ENCODE peak calls at places on chromosomes 16 and 17, in seven cellular contexts. R is endothelial cell of umbilical vein, L is SK-N-SH, U is astrocyte, G is mammary epithelial cell, J is neural progenitor cell, P is fibroblast of lung. E is an unnamed sample.

GRCh38 chr16:31253642-31254045 is 6.1 kb upstream of the ITGAM start:
- DNase-seq in R (no peak), L (no peak), U (no peak), G (no peak), J (no peak), P (no peak), E (no peak)

GRCh38 chr16:87169509-87169985 is 147.6 kb downstream of the C16orf95 start:
- DNase-seq in R (no peak), L (no peak), U (no peak), G (no peak), J (no peak), P (peak; percentile 63), E (no peak)

GRCh38 chr17:4786516-4786915 is 352 bp upstream of the VMO1 start:
- DNase-seq in R (no peak), L (no peak), U (no peak), G (no peak), J (no peak), P (no peak), E (no peak)

GRCh38 chr17:45091778-45092425 is 30.8 kb downstream of the NMT1 start:
- DNase-seq in R (peak; percentile 11), L (no peak), U (peak; percentile 13), G (no peak), J (no peak), P (no peak), E (no peak)

GRCh38 chr16:74561626-74562025 is 45.3 kb downstream of the GLG1 start:
- DNase-seq in R (peak; percentile 46), L (no peak), U (no peak), G (no peak), J (no peak), P (no peak), E (no peak)

GRCh38 chr16:64771273-64771672 is 350.6 kb downstream of the CDH11 start:
- DNase-seq in R (no peak), L (no peak), U (no peak), G (no peak), J (no peak), P (no peak), E (no peak)

GRCh38 chr16:67729636-67730248 is 10.6 kb upstream of the GFOD2 start:
- DNase-seq in R (no peak), L (no peak), U (no peak), G (no peak), J (no peak), P (no peak), E (no peak)

GRCh38 chr16:50267151-50267631 is 840 bp downstream of the ADCY7 start:
- DNase-seq in R (no peak), L (peak; percentile 60), U (no peak), G (no peak), J (no peak), P (no peak), E (no peak)

GRCh38 chr16:65828296-65828695 is 538.2 kb upstream of the CDH5 start:
- DNase-seq in R (no peak), L (no peak), U (no peak), G (no peak), J (no peak), P (no peak), E (no peak)

GRCh38 chr16:31084584-31085298 is 4.0 kb downstream of the PRSS53 start:
- DNase-seq in R (no peak), L (no peak), U (no peak), G (no peak), J (no peak), P (no peak), E (peak; percentile 39)

GRCh38 chr16:84055801-84056634 is 13.4 kb upstream of the SLC38A8 start:
- DNase-seq in R (no peak), L (no peak), U (no peak), G (no peak), J (no peak), P (no peak), E (no peak)

GRCh38 chr17:18960803-18961511 is 9.0 kb downstream of the SLC5A10 start:
- DNase-seq in R (peak; percentile 64), L (peak; percentile 93), U (no peak), G (peak; percentile 35), J (peak; percentile 89), P (peak; percentile 60), E (peak; percentile 92)

GRCh38 chr17:81684442-81684911 is 666 bp downstream of the HGS start:
- DNase-seq in R (peak; percentile 72), L (peak; percentile 23), U (no peak), G (no peak), J (peak; percentile 41), P (peak; percentile 84), E (no peak)

GRCh38 chr17:15384142-15384803 is 42.9 kb upstream of the TEKT3 start:
- DNase-seq in R (peak; percentile 19), L (no peak), U (no peak), G (no peak), J (no peak), P (peak; percentile 77), E (no peak)

GRCh38 chr16:28292731-28293588 is 635 bp downstream of the SBK1 start:
- DNase-seq in R (no peak), L (peak; percentile 74), U (no peak), G (no peak), J (peak; percentile 88), P (no peak), E (no peak)

GRCh38 chr17:8300629-8301242 is 5.5 kb upstream of the SLC25A35 start:
- DNase-seq in R (peak; percentile 58), L (peak; percentile 83), U (peak; percentile 39), G (peak; percentile 50), J (peak; percentile 83), P (peak; percentile 75), E (peak; percentile 93)
- H3K4me2 ChIP-seq in R (no peak overlapping the region), L (no peak overlapping the region), U (no peak overlapping the region), G (no peak overlapping the region), J (peak overlapping the region; percentile 50), P (no peak overlapping the region), E (peak overlapping the region; percentile 15)

GRCh38 chr16:11106726-11107125 is 149.3 kb downstream of the SOCS1 start:
- DNase-seq in R (no peak), L (no peak), U (no peak), G (no peak), J (no peak), P (no peak), E (no peak)
- H3K27ac ChIP-seq in R (no peak overlapping the region), L (no peak overlapping the region), U (no peak overlapping the region), G (no peak overlapping the region), J (no peak overlapping the region), P (no peak overlapping the region), E (no peak overlapping the region)

GRCh38 chr16:70736454-70737376 is 50.9 kb upstream of the MTSS2 start:
- DNase-seq in R (no peak), L (no peak), U (no peak), G (no peak), J (peak; percentile 23), P (peak; percentile 28), E (no peak)

GRCh38 chr16:70735141-70735979 is 49.5 kb upstream of the MTSS2 start:
- DNase-seq in R (no peak), L (no peak), U (no peak), G (no peak), J (peak; percentile 53), P (peak; percentile 67), E (no peak)

GRCh38 chr16:70738083-70738977 is 52.5 kb upstream of the MTSS2 start:
- DNase-seq in R (peak; percentile 58), L (peak; percentile 81), U (no peak), G (peak; percentile 32), J (peak; percentile 61), P (peak; percentile 96), E (peak; percentile 64)

GRCh38 chr16:70739389-70739788 is 53.5 kb upstream of the MTSS2 start:
- DNase-seq in R (no peak), L (no peak), U (no peak), G (no peak), J (no peak), P (no peak), E (no peak)

GRCh38 chr16:70737377-70738082 is 51.7 kb upstream of the MTSS2 start:
- DNase-seq in R (no peak), L (peak; percentile 96), U (peak; percentile 80), G (peak; percentile 67), J (no peak), P (peak; percentile 100), E (no peak)
- H3K9ac ChIP-seq in R (no peak overlapping the region), L (peak overlapping the region; percentile 33), U (peak overlapping the region; percentile 62), G (no peak overlapping the region), J (no peak overlapping the region), P (peak overlapping the region; percentile 82), E (no peak overlapping the region)

GRCh38 chr17:27380551-27380950 is 75.7 kb upstream of the KSR1 start:
- DNase-seq in R (no peak), L (no peak), U (no peak), G (no peak), J (no peak), P (no peak), E (no peak)

GRCh38 chr17:27376637-27377547 is 79.4 kb upstream of the KSR1 start:
- DNase-seq in R (peak; percentile 43), L (no peak), U (peak; percentile 69), G (peak; percentile 75), J (no peak), P (peak; percentile 58), E (no peak)

GRCh38 chr17:27381007-27381501 is 75.2 kb upstream of the KSR1 start:
- DNase-seq in R (peak; percentile 51), L (peak; percentile 89), U (peak; percentile 32), G (peak; percentile 23), J (peak; percentile 80), P (peak; percentile 48), E (peak; percentile 95)

GRCh38 chr17:27379863-27380533 is 76.2 kb upstream of the KSR1 start:
- DNase-seq in R (peak; percentile 73), L (peak; percentile 80), U (peak; percentile 41), G (peak; percentile 27), J (peak; percentile 77), P (peak; percentile 38), E (no peak)

DNA sequence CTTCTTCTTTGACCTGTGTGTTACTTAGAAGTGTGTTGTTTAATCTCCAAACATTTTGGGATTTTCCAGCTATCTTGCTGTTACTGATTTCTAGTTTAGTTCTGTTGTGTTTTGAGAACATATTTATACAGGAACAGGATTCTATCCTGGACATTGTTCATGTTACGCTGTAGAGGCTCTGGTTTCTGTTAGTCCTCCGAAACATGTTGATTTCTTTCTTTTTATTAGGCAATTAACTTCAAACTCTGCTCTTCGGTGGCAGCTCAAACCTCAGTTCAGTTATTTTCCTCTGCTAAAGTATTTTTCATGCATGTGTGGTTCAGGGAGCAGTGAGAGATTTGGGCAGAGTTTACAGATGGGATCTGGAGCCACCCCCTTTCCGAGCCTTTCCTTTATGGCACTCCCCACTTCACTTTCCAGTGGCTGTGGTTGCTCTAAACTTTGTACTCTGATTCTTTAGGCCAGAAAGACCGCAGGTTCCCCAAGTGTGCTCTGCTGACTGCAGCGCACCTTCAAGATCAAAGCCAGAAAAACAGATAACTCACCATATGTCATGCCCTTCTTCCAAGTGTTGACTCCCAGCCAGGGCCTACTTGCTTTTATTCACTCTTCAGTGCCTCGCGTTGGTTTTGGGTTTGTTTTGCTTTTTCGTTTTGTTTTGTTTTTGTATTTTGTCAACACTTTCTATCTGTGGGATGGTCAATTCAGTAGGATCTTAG is 77.6 kb upstream of the KSR1 start:
- DNase-seq in R (no peak), L (no peak), U (peak; percentile 29), G (no peak), J (no peak), P (no peak), E (no peak)
- H3K4me2 ChIP-seq in R (no peak overlapping the region), L (no peak overlapping the region), U (peak overlapping the region; percentile 24), G (no peak overlapping the region), J (no peak overlapping the region), P (no peak overlapping the region), E (no peak overlapping the region)

GRCh38 chr17:559699-560378 is 154.8 kb downstream of the VPS53 start:
- DNase-seq in R (peak; percentile 73), L (no peak), U (peak; percentile 91), G (peak; percentile 78), J (no peak), P (peak; percentile 90), E (no peak)
- H3K27ac ChIP-seq in R (peak overlapping the region; percentile 90), L (no peak overlapping the region), U (peak overlapping the region; percentile 90), G (peak overlapping the region; percentile 41), J (no peak overlapping the region), P (peak overlapping the region; percentile 30), E (no peak overlapping the region)

GRCh38 chr16:57882797-57883196 is 80.5 kb upstream of the KIFC3 start:
- DNase-seq in R (no peak), L (peak; percentile 90), U (peak; percentile 65), G (no peak), J (peak; percentile 42), P (no peak), E (no peak)
- H3K9ac ChIP-seq in R (no peak overlapping the region), L (no peak overlapping the region), U (no peak overlapping the region), G (no peak overlapping the region), J (no peak overlapping the region), P (no peak overlapping the region), E (no peak overlapping the region)